ENCODE peak calls at places on chromosomes 11 and 22, in four cellular contexts. H is WTC11, O is H1, W is HepG2. P is an unnamed sample.

GRCh38 chr22:49983148-49984042 is 22.8 kb downstream of the PIM3 start:
- DNase-seq in H (peak), O (peak), W (no peak), P (no peak)

GRCh38 chr11:117881217-117881616 is 4.8 kb upstream of the FXYD6 start:
- DNase-seq in H (no peak), O (no peak), W (no peak), P (no peak)

GRCh38 chr11:105144887-105145286 is 5.3 kb upstream of the CARD18 start:
- DNase-seq in H (no peak), O (no peak), W (peak), P (no peak)

GRCh38 chr22:38213319-38214247 is 11.8 kb downstream of the MAFF start:
- DNase-seq in H (no peak), O (no peak), W (no peak), P (no peak)

GRCh38 chr11:122435540-122436187 is 219.9 kb upstream of the UBASH3B start:
- DNase-seq in H (no peak), O (no peak), W (no peak), P (no peak)

GRCh38 chr11:45614196-45614828 is 51.1 kb downstream of the CHST1 start:
- DNase-seq in H (no peak), O (peak), W (no peak), P (no peak)

GRCh38 chr11:95154514-95154913 is 64.9 kb downstream of the ENDOD1 start:
- DNase-seq in H (peak), O (peak), W (peak), P (peak)

GRCh38 chr11:73400293-73400692 is 24.1 kb downstream of the RELT start:
- DNase-seq in H (no peak), O (no peak), W (no peak), P (no peak)

GRCh38 chr11:61567286-61568061 is 13.4 kb downstream of the SYT7 start:
- DNase-seq in H (peak), O (peak), W (peak), P (peak)

GRCh38 chr11:2276999-2277328 is 6.6 kb upstream of the ASCL2 start:
- DNase-seq in H (no peak), O (peak), W (no peak), P (no peak)

GRCh38 chr11:60657880-60658279 is 41.5 kb upstream of the MS4A8 start:
- DNase-seq in H (no peak), O (no peak), W (peak), P (no peak)

GRCh38 chr11:16893456-16894076 is 120.6 kb downstream of the PLEKHA7 start:
- DNase-seq in H (peak), O (no peak), W (no peak), P (no peak)

GRCh38 chr11:16891170-16891569 is 123.0 kb downstream of the PLEKHA7 start:
- DNase-seq in H (no peak), O (no peak), W (no peak), P (no peak)

GRCh38 chr11:16889905-16890304 is 124.3 kb downstream of the PLEKHA7 start:
- DNase-seq in H (no peak), O (no peak), W (no peak), P (no peak)

GRCh38 chr11:16890442-16890841 is 123.8 kb downstream of the PLEKHA7 start:
- DNase-seq in H (no peak), O (no peak), W (no peak), P (no peak)

GRCh38 chr11:16891964-16892363 is 122.2 kb downstream of the PLEKHA7 start:
- DNase-seq in H (no peak), O (no peak), W (no peak), P (no peak)
- TF ChIP-seq JUN in H (no peak), O (no peak), W (no peak), P (no peak)

GRCh38 chr22:22704156-22704946 is 59.9 kb downstream of the GGTLC2 start:
- DNase-seq in H (no peak), O (no peak), W (no peak), P (no peak)

GRCh38 chr22:22705328-22706100 is 61.1 kb downstream of the GGTLC2 start:
- DNase-seq in H (no peak), O (no peak), W (no peak), P (no peak)

GRCh38 chr22:22702874-22703570 is 58.6 kb downstream of the GGTLC2 start:
- DNase-seq in H (no peak), O (no peak), W (no peak), P (no peak)

GRCh38 chr22:22703715-22704114 is 59.3 kb downstream of the GGTLC2 start:
- DNase-seq in H (no peak), O (no peak), W (no peak), P (no peak)

DNA sequence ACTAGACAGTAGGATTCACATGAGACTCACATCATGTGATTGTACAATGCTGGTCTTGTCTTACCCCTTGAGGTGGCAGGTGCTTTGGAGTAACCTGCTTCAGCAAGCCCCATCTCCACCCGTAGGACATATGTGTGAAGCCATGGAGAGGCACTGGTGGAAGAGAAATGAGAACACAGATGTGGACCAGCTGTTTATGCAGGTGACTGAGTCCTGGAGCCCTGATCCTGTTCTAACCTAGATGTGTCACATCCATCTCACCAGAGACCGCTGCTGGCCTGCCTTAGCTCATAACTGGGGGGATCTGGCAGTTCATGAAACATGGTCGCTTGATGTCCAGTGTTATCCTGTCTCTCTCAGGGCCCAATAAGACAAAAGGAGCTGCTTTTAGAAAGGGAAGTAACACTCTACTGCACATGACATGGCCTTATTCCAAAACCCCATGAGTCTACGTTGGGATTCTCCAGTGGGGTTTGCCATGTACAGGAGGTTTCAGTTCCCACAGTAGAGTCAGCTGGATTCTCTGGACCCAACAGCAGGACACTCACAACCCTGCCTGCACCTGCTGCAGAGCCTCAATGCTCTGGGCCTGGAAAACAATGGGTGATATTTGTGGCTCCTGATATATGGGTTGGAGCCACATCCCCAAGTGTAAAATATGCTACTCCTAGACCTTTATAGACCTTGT is 62.0 kb downstream of the GGTLC2 start:
- DNase-seq in H (no peak), O (no peak), W (no peak), P (no peak)
- TF ChIP-seq ATF2 in H (no peak), O (no peak), W (no peak), P (no peak)

GRCh38 chr11:4932751-4933150 is 8.6 kb upstream of the OR51G1 start:
- DNase-seq in H (no peak), O (no peak), W (no peak), P (no peak)
- TF ChIP-seq CREB1 in H (no peak), O (no peak), W (no peak), P (no peak)

GRCh38 chr11:132336781-132337535 is 966.5 kb downstream of the NTM start:
- DNase-seq in H (no peak), O (no peak), W (no peak), P (no peak)

GRCh38 chr11:132342408-132342807 is 972.0 kb downstream of the NTM start:
- DNase-seq in H (no peak), O (no peak), W (no peak), P (no peak)

GRCh38 chr11:132335311-132335710 is 964.9 kb downstream of the NTM start:
- DNase-seq in H (no peak), O (no peak), W (no peak), P (no peak)

GRCh38 chr11:132334769-132335280 is 964.4 kb downstream of the NTM start:
- DNase-seq in H (no peak), O (no peak), W (no peak), P (no peak)

GRCh38 chr11:132337819-132338416 is 967.5 kb downstream of the NTM start:
- DNase-seq in H (no peak), O (no peak), W (no peak), P (no peak)
- TF ChIP-seq JUN in H (no peak), O (no peak), W (no peak), P (no peak)

GRCh38 chr11:77967753-77968152 is 26.7 kb downstream of the INTS4 start:
- DNase-seq in H (no peak), O (no peak), W (no peak), P (no peak)

GRCh38 chr11:77968337-77968736 is 26.1 kb downstream of the INTS4 start:
- DNase-seq in H (no peak), O (no peak), W (no peak), P (no peak)

GRCh38 chr11:77967121-77967520 is 27.3 kb downstream of the INTS4 start:
- DNase-seq in H (no peak), O (no peak), W (no peak), P (no peak)

GRCh38 chr11:77966338-77966737 is 28.1 kb downstream of the INTS4 start:
- DNase-seq in H (no peak), O (no peak), W (no peak), P (no peak)
- TF ChIP-seq ATF2 in H (no peak), O (no peak), W (no peak), P (no peak)

GRCh38 chr11:1074244-1075221 is at the start of gene MUC2:
- DNase-seq in H (peak), O (peak), W (no peak), P (no peak)
- TF ChIP-seq CREB1 in H (no peak), O (no peak), W (no peak), P (no peak)

GRCh38 chr22:33476206-33476605 is 418.0 kb upstream of the SYN3 start:
- DNase-seq in H (no peak), O (no peak), W (peak), P (no peak)

GRCh38 chr22:33474587-33474986 is 416.4 kb upstream of the SYN3 start:
- DNase-seq in H (no peak), O (no peak), W (no peak), P (no peak)

GRCh38 chr22:33470456-33470855 is 412.3 kb upstream of the SYN3 start:
- DNase-seq in H (no peak), O (no peak), W (peak), P (no peak)

GRCh38 chr22:33476716-33477115 is 418.5 kb upstream of the SYN3 start:
- DNase-seq in H (no peak), O (no peak), W (peak), P (no peak)

DNA sequence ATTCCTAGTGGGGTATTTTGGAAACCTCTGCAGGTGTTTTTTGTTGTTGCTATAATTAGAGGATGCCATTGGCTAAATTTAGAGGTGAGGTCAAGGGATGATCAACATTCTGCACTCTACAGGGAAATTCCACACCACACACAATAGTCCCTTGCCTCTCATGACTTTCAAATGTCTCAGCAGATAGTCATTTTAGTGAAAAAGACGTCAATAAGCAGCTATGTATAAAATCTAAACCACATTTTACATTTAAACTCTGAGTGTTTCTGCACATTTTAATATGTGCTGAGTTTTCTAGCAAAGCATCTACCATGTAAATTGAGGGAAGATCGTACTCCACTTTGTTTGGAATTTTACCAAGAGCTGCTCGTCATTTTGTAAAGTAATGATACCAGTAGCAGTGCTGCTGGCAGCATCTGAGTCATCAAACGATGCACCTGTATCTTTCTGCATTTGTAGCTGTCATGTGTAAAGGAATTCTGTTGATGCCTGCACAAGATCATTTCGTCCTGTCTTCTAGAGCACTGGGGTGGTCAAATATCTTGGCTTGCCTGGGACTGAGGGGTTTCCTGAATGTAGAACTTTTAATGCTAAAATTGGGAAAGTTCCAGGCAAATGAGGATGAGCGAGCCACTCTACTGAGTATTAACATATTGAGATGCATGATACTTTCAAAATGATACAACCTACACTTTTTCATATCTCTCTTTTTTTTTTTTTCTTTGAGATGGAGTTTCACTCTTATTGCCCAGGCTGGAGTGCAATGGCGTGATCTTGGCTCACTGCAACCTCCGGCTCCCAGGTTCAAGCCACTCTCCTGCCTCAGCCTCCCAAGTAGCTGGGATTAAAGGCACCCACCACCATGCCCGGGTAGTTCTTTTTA is 414.5 kb upstream of the SYN3 start:
- DNase-seq in H (no peak), O (no peak), W (no peak), P (no peak)
- TF ChIP-seq JUN in H (no peak), O (no peak), W (no peak), P (no peak)

GRCh38 chr22:25027052-25027525 is 74.6 kb downstream of the KIAA1671 start:
- DNase-seq in H (no peak), O (no peak), W (no peak), P (no peak)

GRCh38 chr22:25029181-25029580 is 76.7 kb downstream of the KIAA1671 start:
- DNase-seq in H (no peak), O (no peak), W (no peak), P (no peak)

GRCh38 chr22:25027552-25027951 is 75.0 kb downstream of the KIAA1671 start:
- DNase-seq in H (no peak), O (no peak), W (no peak), P (no peak)

GRCh38 chr22:25028841-25029141 is 76.3 kb downstream of the KIAA1671 start:
- DNase-seq in H (no peak), O (no peak), W (no peak), P (no peak)

DNA sequence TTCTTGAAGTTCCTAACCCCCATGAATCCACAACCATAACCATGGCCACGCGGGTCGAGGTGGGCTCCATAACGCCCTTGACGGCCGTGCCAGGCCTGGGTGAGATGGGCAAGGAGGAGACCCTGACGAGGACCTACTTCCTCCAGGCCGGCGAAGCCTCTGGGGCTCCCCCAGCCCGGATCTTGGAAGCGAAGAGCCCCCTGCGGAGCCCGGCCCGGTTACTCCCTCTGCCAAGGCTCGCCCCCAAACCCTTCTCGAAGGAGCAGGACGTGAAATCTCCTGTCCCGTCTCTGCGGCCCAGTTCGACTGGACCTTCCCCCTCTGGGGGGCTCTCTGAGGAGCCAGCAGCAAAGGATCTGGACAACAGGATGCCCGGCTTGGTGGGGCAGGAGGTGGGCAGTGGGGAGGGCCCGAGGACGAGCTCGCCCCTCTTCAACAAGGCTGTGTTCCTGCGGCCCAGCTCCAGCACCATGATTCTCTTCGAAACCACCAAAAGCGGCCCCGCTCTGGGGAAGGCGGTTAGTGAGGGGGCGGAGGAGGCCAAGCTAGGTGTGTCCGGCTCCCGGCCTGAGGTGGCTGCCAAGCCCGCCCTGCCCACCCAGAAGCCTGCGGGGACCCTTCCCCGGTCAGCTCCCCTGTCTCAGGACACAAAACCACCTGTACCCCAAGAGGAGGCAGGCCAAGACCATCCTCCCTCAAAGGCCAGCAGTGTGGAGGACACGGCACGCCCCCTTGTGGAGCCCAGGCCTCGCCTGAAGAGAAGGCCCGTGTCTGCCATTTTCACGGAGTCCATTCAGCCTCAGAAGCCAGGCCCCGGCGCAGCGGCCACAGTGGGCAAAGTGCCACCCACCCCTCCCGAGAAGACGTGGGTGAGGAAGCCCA is 75.7 kb downstream of the KIAA1671 start:
- DNase-seq in H (peak), O (peak), W (no peak), P (peak)
- TF ChIP-seq ATF2 in H (no peak), O (no peak), W (no peak), P (no peak)